ENCODE peak calls at places on chromosomes 12 and 14, in ten cellular contexts. H is CD4-positive, alpha-beta memory T cell; W is hypothalamus; C is stimulated activated naive CD8-positive, alpha-beta T cell treated with anti-CD3 and anti-CD28 coated beads, Interleukin-15, Interleukin-2, amounts not matched to agents 100 U/mL and 50 U/mL, for 24 hours; Q is transverse colon; F is naive thymus-derived CD8-positive, alpha-beta T cell; U is cardiac fibroblast; T is sigmoid colon; B is stimulated activated CD8-positive, alpha-beta memory T cell treated with anti-CD3 and anti-CD28 coated beads, Interleukin-4, amount 100 ng/mL, for 1 hour; I is left cardiac atrium. P is an unnamed sample.

GRCh38 chr12:12663644-12664294 is 32.2 kb downstream of the GPR19 start:
- DNase-seq in H (no peak), Q (no peak), C (no peak), U (no peak), T (no peak), I (no peak), W (no peak), F (no peak), B (no peak), P (no peak)

GRCh38 chr14:74407021-74407800 is 18.8 kb downstream of the SYNDIG1L start:
- DNase-seq in Q (no peak), I (no peak), C (no peak), W (no peak), B (no peak), H (no peak), F (no peak), T (peak), U (no peak), P (no peak)

GRCh38 chr14:52936437-52936836 is 14.4 kb downstream of the FERMT2 start:
- DNase-seq in B (no peak), U (no peak), Q (no peak), I (no peak), T (no peak), F (no peak), C (no peak), H (no peak), W (no peak), P (no peak)

GRCh38 chr12:65098364-65098763 is 22.7 kb downstream of the WIF1 start:
- DNase-seq in W (no peak), F (no peak), B (no peak), H (no peak), T (no peak), U (peak), Q (no peak), C (no peak), I (no peak), P (no peak)

GRCh38 chr12:29754235-29755189 is 29.2 kb downstream of the TMTC1 start:
- DNase-seq in I (peak), F (no peak), U (no peak), T (no peak), W (no peak), B (no peak), Q (no peak), H (no peak), C (no peak), P (no peak)

GRCh38 chr14:91060472-91061308 is at the start of gene RPS6KA5:
- DNase-seq in U (peak), F (peak), I (peak), H (peak), B (peak), C (peak), Q (peak), T (peak), W (peak), P (peak)

GRCh38 chr14:90696728-90697127 is 119.5 kb downstream of the TTC7B start:
- DNase-seq in B (no peak), U (no peak), C (no peak), T (no peak), I (no peak), F (no peak), H (no peak), W (no peak), Q (no peak), P (no peak)

GRCh38 chr12:75814856-75815754 is 216.5 kb downstream of the PHLDA1 start:
- DNase-seq in W (no peak), C (no peak), I (no peak), H (peak), F (no peak), T (no peak), B (no peak), Q (no peak), U (peak), P (no peak)

GRCh38 chr14:89912667-89913211 is 41.8 kb downstream of the EFCAB11 start:
- DNase-seq in Q (peak), I (no peak), U (peak), B (no peak), H (no peak), F (no peak), C (no peak), T (no peak), W (no peak), P (no peak)

GRCh38 chr12:118850244-118850825 is 131.0 kb upstream of the SRRM4 start:
- DNase-seq in F (no peak), W (no peak), I (no peak), U (peak), C (peak), T (no peak), H (no peak), Q (peak), B (no peak), P (no peak)

GRCh38 chr12:6207254-6207942 is 7.2 kb downstream of the CD9 start:
- DNase-seq in B (no peak), W (no peak), U (no peak), Q (no peak), I (peak), T (no peak), H (no peak), F (no peak), C (no peak), P (no peak)

GRCh38 chr12:79690156-79690605 is 583 bp downstream of the PAWR start:
- DNase-seq in Q (no peak), I (peak), T (no peak), F (no peak), H (peak), U (no peak), C (no peak), B (no peak), W (no peak), P (no peak)

GRCh38 chr12:49518914-49519573 is 19.8 kb upstream of the KCNH3 start:
- DNase-seq in T (no peak), U (peak), B (no peak), W (no peak), C (no peak), I (no peak), H (no peak), Q (no peak), F (no peak), P (no peak)

GRCh38 chr14:56342419-56342901 is 224.2 kb downstream of the PELI2 start:
- DNase-seq in C (no peak), W (no peak), H (no peak), B (no peak), T (no peak), F (no peak), I (no peak), U (peak), Q (no peak), P (no peak)

GRCh38 chr14:60214003-60214402 is 35.0 kb upstream of the PPM1A start:
- DNase-seq in F (no peak), H (no peak), W (no peak), Q (no peak), C (no peak), U (no peak), I (no peak), T (no peak), B (no peak), P (no peak)

GRCh38 chr14:99136401-99136800 is 135.6 kb downstream of the BCL11B start:
- DNase-seq in B (no peak), T (peak), Q (no peak), F (no peak), U (no peak), H (no peak), C (no peak), I (no peak), W (no peak), P (no peak)

GRCh38 chr14:57747036-57747435 is 118.9 kb downstream of the SLC35F4 start:
- DNase-seq in C (no peak), I (peak), H (no peak), T (no peak), B (no peak), U (peak), F (no peak), W (no peak), Q (peak), P (no peak)

GRCh38 chr14:89544636-89545301 is 127.7 kb upstream of the FOXN3 start:
- DNase-seq in C (no peak), W (no peak), U (peak), Q (no peak), T (no peak), B (no peak), H (no peak), I (no peak), F (no peak), P (no peak)

GRCh38 chr14:33720388-33720787 is 230.5 kb downstream of the EGLN3 start:
- DNase-seq in B (no peak), T (no peak), F (no peak), H (no peak), Q (no peak), C (no peak), U (no peak), W (no peak), I (no peak), P (no peak)

GRCh38 chr14:51682411-51682810 is 30.7 kb downstream of the FRMD6 start:
- DNase-seq in F (no peak), T (no peak), W (no peak), B (no peak), Q (no peak), I (no peak), H (no peak), U (peak), C (no peak), P (no peak)

GRCh38 chr12:77742631-77743030 is 88.1 kb upstream of the NAV3 start:
- DNase-seq in Q (no peak), F (no peak), H (no peak), C (no peak), B (no peak), W (no peak), T (no peak), I (no peak), U (no peak), P (no peak)

GRCh38 chr14:104724407-104724980 is 465 bp downstream of the ADSS1 start:
- DNase-seq in T (peak), W (no peak), Q (peak), I (peak), U (no peak), C (no peak), F (peak), H (peak), B (no peak), P (no peak)

GRCh38 chr12:124399622-124400021 is 104.7 kb downstream of the RFLNA start:
- DNase-seq in B (no peak), I (no peak), T (no peak), Q (peak), C (peak), W (no peak), U (peak), F (peak), H (peak), P (no peak)

GRCh38 chr14:59529189-59529588 is 44.9 kb downstream of the JKAMP start:
- DNase-seq in U (no peak), T (no peak), B (no peak), C (no peak), H (no peak), W (no peak), Q (no peak), F (no peak), I (no peak), P (no peak)

GRCh38 chr12:69102856-69103255 is 136.5 kb upstream of the CPSF6 start:
- DNase-seq in I (no peak), F (no peak), H (no peak), U (no peak), C (no peak), B (no peak), Q (no peak), T (no peak), W (no peak), P (no peak)

GRCh38 chr14:72616294-72616693 is 277.6 kb downstream of the DPF3 start:
- DNase-seq in F (no peak), Q (no peak), C (no peak), I (no peak), T (no peak), W (no peak), H (no peak), B (no peak), U (no peak), P (no peak)

GRCh38 chr14:103517626-103518415 is 4.8 kb downstream of the CKB start:
- DNase-seq in C (no peak), Q (peak), U (no peak), T (peak), W (no peak), B (no peak), I (peak), F (no peak), H (no peak), P (no peak)